ENCODE peak calls at places on chromosomes 12 and 14, in seven cellular contexts. H is Peyer's patch, L is endothelial cell of umbilical vein, X is lower leg skin, P is body of pancreas, B is HCT116, W is esophagus squamous epithelium. O is an unnamed sample.

GRCh38 chr14:103123634-103124500 is 606 bp downstream of the TNFAIP2 start:
- DNase-seq in H (no peak), L (peak), X (peak), P (no peak), B (no peak), W (no peak), O (no peak)

GRCh38 chr14:22178330-22178981 is 410.6 kb downstream of the DAD1 start:
- DNase-seq in H (no peak), L (no peak), X (no peak), P (no peak), B (no peak), W (no peak), O (no peak)

GRCh38 chr12:76242813-76243540 is 105.2 kb downstream of the BBS10 start:
- DNase-seq in H (no peak), L (no peak), X (no peak), P (no peak), B (no peak), W (no peak), O (no peak)

GRCh38 chr12:65537978-65538377 is 259.5 kb downstream of the MSRB3 start:
- DNase-seq in H (no peak), L (no peak), X (no peak), P (no peak), B (no peak), W (no peak), O (no peak)

GRCh38 chr12:6392499-6392898 is 8.5 kb downstream of the LTBR start:
- DNase-seq in H (peak), L (no peak), X (no peak), P (no peak), B (no peak), W (no peak), O (no peak)

GRCh38 chr12:26845057-26845666 is 12.2 kb upstream of the ITPR2 start:
- DNase-seq in H (peak), L (peak), X (no peak), P (peak), B (peak), W (no peak), O (peak)

GRCh38 chr14:25274529-25274928 is 224.6 kb upstream of the STXBP6 start:
- DNase-seq in H (no peak), L (no peak), X (no peak), P (no peak), B (no peak), W (no peak), O (no peak)

GRCh38 chr14:35068238-35069012 is 22.4 kb downstream of the FAM177A1 start:
- DNase-seq in H (no peak), L (no peak), X (no peak), P (no peak), B (no peak), W (no peak), O (no peak)

GRCh38 chr12:75759842-75760260 is 248.4 kb upstream of the KRR1 start:
- DNase-seq in H (no peak), L (peak), X (no peak), P (no peak), B (peak), W (no peak), O (no peak)

GRCh38 chr12:21444193-21445146 is 7.0 kb downstream of the PYROXD1 start:
- DNase-seq in H (no peak), L (no peak), X (no peak), P (no peak), B (no peak), W (no peak), O (no peak)

GRCh38 chr14:89027097-89027740 is 202.8 kb downstream of the TTC8 start:
- DNase-seq in H (peak), L (peak), X (peak), P (peak), B (peak), W (no peak), O (peak)

GRCh38 chr12:107079172-107080011 is 14.0 kb downstream of the CRY1 start:
- DNase-seq in H (no peak), L (peak), X (no peak), P (no peak), B (no peak), W (no peak), O (peak)

GRCh38 chr12:18403182-18403581 is 141.9 kb downstream of the PIK3C2G start:
- DNase-seq in H (no peak), L (no peak), X (no peak), P (no peak), B (no peak), W (no peak), O (no peak)

GRCh38 chr14:56145965-56146364 is 27.8 kb downstream of the PELI2 start:
- DNase-seq in H (no peak), L (no peak), X (no peak), P (no peak), B (no peak), W (no peak), O (no peak)

GRCh38 chr12:23950775-23951391 is 1.4 kb upstream of the SOX5 start:
- DNase-seq in H (no peak), L (peak), X (no peak), P (no peak), B (no peak), W (no peak), O (no peak)

DNA sequence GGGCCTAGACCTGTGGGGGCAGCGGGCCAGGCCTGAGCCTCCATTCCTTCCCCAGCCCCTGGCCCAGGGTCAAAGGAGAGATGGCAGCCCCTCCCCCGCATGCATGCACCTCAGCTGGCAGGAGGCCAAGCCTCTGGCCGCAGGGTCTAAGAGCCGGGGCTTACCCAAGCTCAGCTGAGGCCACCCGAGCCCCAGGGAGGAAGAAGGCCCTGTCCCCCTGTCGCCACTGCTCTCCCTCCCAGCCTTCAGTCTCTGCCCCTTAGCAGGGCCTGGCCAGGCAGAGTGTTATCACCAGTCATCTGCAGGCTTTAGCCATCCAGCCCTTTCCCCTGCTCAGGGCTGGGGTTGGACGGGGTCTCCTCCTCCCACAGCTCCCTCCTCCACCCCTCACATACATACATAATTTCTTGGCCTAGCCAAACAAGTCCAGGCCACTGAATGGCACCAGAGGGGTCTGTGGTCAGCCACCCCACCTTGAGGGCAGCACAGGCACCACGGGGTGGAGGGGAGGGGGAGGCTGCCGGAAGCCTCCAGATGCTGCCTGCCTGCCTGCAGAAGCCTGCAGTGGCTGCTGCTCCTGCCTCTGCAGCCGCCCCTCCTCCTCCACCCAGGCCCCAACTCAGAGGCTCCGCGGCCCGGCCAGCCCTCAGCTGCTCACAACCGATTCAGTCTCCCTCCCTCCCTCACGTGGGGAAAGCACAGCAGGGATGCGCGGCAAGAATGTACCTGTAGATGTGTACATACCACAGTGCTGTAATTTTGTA is 22.8 kb downstream of the RAB35 start:
- DNase-seq in H (peak), L (no peak), X (no peak), P (no peak), B (no peak), W (no peak), O (no peak)
- TF ChIP-seq POLR2A in H (no peak), L (no peak), X (no peak), P (no peak), B (no peak), W (no peak), O (no peak)

DNA sequence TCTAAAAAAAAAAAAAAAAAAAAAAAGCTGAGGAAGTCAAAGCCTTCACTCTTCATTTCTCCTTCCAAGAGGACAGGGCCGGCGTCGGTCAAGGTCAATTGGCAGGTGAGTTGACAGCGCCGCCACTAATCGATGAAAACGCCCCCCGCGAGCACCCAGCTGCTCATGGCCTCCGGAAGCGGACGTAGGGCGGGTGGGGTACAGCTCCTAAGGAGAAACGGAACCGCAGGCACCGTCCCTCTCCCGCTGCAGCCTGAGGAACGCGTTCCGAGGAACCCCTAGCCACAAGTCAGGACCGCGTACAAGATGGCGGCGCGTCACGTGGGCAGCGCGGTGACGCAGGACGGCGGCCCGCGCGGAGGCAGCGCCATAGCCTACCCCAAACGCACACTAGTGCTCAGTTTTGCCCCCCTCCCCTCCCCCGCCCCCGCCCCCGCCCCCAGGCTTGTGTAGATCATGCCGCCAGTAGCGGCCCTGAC is at the start of gene ATF1:
- DNase-seq in H (peak), L (peak), X (peak), P (peak), B (peak), W (peak), O (peak)
- TF ChIP-seq POLR2A in H (peak), L (peak), X (peak), P (peak), B (peak), W (peak), O (peak)

GRCh38 chr12:976644-977043 is 14.4 kb upstream of the ERC1 start:
- DNase-seq in H (no peak), L (no peak), X (no peak), P (no peak), B (no peak), W (no peak), O (peak)

GRCh38 chr12:981176-981828 is 9.7 kb upstream of the ERC1 start:
- DNase-seq in H (no peak), L (peak), X (no peak), P (no peak), B (no peak), W (no peak), O (no peak)

GRCh38 chr12:979355-979754 is 11.7 kb upstream of the ERC1 start:
- DNase-seq in H (no peak), L (no peak), X (no peak), P (no peak), B (no peak), W (no peak), O (peak)

GRCh38 chr12:974281-974862 is 16.7 kb upstream of the ERC1 start:
- DNase-seq in H (no peak), L (no peak), X (no peak), P (no peak), B (no peak), W (no peak), O (no peak)

GRCh38 chr12:977163-977562 is 13.9 kb upstream of the ERC1 start:
- DNase-seq in H (no peak), L (no peak), X (no peak), P (no peak), B (no peak), W (no peak), O (peak)
- TF ChIP-seq POLR2A in H (no peak), L (no peak), X (no peak), P (no peak), B (no peak), W (no peak), O (no peak)

DNA sequence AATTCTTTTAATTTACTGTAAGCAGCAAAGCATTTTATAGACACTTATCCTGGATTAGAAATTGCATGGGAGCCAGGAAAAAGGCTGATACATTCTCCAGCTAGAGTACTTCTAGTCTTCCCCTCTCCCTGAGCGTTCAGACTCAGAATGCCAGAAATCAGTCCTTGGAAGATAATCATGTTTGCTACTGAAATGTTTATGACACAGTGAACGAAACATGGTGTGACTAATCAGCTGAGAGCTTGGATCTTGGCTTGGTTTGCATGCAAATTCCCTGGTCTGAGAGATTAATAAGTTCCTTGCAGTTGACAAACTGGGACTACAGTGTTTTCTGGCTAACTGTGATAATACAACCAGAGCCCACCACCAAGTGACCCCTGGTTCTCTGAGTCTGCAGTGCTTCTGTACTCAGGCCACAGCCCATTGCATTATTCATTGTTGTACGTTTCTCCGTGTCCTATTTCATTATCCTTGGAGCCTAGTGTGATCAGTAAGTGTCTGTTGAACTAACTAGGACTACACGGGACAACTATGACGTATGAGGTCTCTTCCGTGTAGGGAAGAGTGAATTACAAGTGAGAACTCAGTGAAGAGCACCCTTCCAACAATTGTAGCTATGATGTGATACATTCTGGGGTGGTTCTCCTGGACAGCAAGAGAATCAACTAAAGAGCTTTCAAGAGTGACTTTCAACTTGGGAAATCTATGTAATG is 34.6 kb upstream of the EVL start:
- DNase-seq in H (no peak), L (peak), X (no peak), P (no peak), B (no peak), W (no peak), O (no peak)
- TF ChIP-seq POLR2A in H (no peak), L (no peak), X (no peak), P (no peak), B (no peak), W (no peak), O (no peak)

GRCh38 chr12:122966743-122967058 is 438 bp upstream of the ABCB9 start:
- DNase-seq in H (no peak), L (no peak), X (no peak), P (no peak), B (no peak), W (no peak), O (no peak)

GRCh38 chr12:122964439-122965257 is 1.6 kb downstream of the ABCB9 start:
- DNase-seq in H (no peak), L (no peak), X (no peak), P (no peak), B (no peak), W (no peak), O (peak)

GRCh38 chr12:122965356-122965755 is 907 bp downstream of the ABCB9 start:
- DNase-seq in H (no peak), L (no peak), X (no peak), P (no peak), B (no peak), W (no peak), O (no peak)

GRCh38 chr12:122967151-122967550 is 888 bp upstream of the ABCB9 start:
- DNase-seq in H (no peak), L (no peak), X (no peak), P (no peak), B (no peak), W (no peak), O (no peak)

GRCh38 chr12:122965851-122966742 is at the start of gene ABCB9:
- DNase-seq in H (peak), L (peak), X (peak), P (peak), B (peak), W (peak), O (peak)
- TF ChIP-seq POLR2A in H (peak), L (peak), X (no peak), P (peak), B (peak), W (peak), O (peak)

GRCh38 chr14:39266871-39267591 is 33.3 kb downstream of the MIA2 start:
- DNase-seq in H (peak), L (peak), X (peak), P (peak), B (peak), W (peak), O (peak)
- TF ChIP-seq POLR2A in H (peak), L (peak), X (peak), P (peak), B (peak), W (peak), O (peak)

GRCh38 chr12:56104109-56104814 is at the start of gene PA2G4:
- DNase-seq in H (peak), L (peak), X (peak), P (peak), B (peak), W (peak), O (peak)
- TF ChIP-seq POLR2A in H (peak), L (peak), X (no peak), P (peak), B (peak), W (peak), O (peak)

GRCh38 chr12:104134882-104135281 is 3.1 kb downstream of the NFYB start:
- DNase-seq in H (no peak), L (no peak), X (no peak), P (no peak), B (no peak), W (no peak), O (no peak)
- TF ChIP-seq POLR2A in H (no peak), L (no peak), X (no peak), P (no peak), B (no peak), W (no peak), O (no peak)

DNA sequence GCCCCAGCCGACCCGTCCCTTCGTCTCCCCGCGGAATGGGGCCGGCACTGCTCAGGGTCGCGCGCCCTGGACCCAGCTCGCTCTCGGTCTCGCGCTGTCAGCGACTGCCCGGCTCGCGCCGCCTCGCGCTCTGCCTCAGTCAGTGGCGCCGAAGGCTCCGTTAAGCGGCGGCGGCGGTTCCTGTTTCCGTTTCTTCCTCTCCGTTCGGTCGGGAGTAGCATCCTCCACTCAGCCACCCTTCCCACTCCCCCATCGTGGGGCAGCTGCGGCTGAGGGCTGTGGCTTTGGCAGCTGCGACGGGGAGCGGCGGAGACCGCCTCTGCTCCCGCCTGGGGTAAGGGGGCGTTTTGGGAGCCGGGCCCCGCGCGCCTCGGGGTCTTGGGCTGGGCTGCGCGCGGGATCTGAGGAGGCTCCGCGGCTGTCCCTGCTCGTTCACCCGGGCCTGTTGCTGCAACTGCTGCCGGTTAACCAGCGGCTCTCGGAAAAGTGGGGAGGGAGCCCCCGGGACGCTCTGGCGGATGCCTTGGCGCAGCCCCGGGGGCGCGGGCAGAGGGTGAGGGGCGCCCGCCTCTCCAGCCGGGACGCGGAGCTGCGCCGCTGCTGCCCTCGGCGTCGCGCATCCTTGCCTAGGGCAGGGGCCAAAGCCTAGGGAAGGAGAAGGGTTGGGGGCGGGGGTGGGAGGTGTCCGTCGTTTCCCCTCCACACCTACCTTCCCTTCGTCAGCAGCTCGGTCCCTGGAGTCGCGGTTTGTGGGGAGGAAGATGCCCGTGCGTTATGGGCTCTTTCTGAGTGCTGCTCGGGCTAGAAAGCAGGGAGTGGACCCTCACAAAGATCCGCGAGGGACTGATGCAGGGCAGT is 580 bp downstream of the FUT8 start:
- DNase-seq in H (peak), L (peak), X (peak), P (no peak), B (no peak), W (no peak), O (peak)
- TF ChIP-seq POLR2A in H (no peak), L (no peak), X (no peak), P (no peak), B (no peak), W (no peak), O (no peak)

DNA sequence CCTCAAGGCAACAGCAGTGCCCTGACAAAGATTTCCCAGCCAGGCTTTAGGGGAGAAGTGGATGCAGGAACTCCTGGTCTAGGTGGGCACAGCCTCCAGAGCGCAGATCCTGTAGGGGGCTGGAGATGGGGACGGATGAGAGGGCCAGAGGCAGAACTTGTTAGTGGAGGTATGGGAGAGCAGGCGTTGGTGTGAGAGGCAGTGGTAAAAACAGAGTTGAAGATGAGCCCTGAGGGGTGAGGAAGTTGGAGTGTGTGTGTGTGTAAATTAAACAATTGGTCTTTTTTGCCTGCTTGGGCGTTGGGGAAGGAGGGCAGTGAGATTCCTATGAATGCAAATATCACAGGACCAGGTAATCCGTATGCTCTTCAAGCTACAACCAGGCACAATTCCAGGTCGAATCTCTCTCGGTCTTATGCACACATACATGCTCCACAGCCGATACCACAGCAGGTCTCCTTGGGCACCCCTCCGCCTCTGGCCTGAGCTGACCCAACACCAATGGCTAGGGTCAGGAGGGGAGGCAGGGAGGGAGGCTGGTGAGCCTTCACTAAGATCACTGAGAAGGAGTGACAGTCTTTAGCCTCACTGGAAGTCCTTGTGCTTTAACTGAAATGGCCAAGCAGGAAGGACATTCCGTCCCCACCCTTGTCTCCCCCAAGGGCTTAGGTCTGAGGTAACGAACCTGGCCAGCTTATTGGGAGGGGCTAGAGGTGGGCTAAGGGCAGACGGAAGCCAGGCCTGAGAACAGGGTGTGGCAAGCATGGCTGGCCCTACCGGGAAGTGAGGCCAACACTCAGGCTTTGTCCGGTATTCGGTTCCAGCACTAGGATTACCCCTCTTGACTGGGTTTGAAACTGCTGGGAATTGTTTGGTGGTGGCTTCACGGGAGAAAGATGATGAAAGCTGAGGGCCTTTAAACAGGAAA is 1.5 kb upstream of the KRT7 start:
- DNase-seq in H (no peak), L (no peak), X (peak), P (no peak), B (no peak), W (no peak), O (no peak)
- TF ChIP-seq POLR2A in H (no peak), L (no peak), X (no peak), P (no peak), B (no peak), W (no peak), O (no peak)

O was measured in erythroblast.